ENCODE peak calls at places on chromosomes 16 and 17, in ten cellular contexts. C is stimulated activated CD8-positive, alpha-beta memory T cell treated with anti-CD3 and anti-CD28 coated beads, Interleukin-15, amount 100 ng/mL, for 24 hours; D is fibroblast of villous mesenchyme; Y is choroid plexus epithelial cell; J is DMS79 treated with DMSO at 0.1 percent for 48 hours; U is neural crest cell; A is 8988T; Q is thoracic aorta; W is skeletal muscle cell; G is activated T-cell treated with anti-CD3 and anti-CD28 coated beads, Interleukin-2, amount 50 U/mL, for 24 hours. B is an unnamed sample.

GRCh38 chr16:24729967-24730815 is 740 bp downstream of the TNRC6A start:
- DNase-seq in C (peak), D (peak), Y (peak), J (no peak), U (peak), A (peak), Q (no peak), W (no peak), G (peak), B (no peak)

GRCh38 chr17:42275527-42276358 is 448 bp downstream of the STAT5B start:
- DNase-seq in C (no peak), D (peak), Y (peak), J (peak), U (peak), A (no peak), Q (no peak), W (no peak), G (peak), B (no peak)

GRCh38 chr17:57975044-57975443 is 13.0 kb downstream of the VEZF1 start:
- DNase-seq in C (no peak), D (peak), Y (peak), J (no peak), U (no peak), A (no peak), Q (no peak), W (peak), G (no peak), B (no peak)

GRCh38 chr17:11506635-11507034 is 91.6 kb upstream of the DNAH9 start:
- DNase-seq in C (no peak), D (no peak), Y (peak), J (no peak), U (peak), A (no peak), Q (no peak), W (no peak), G (no peak), B (no peak)

GRCh38 chr16:15653227-15653626 is 3.2 kb downstream of the NDE1 start:
- DNase-seq in C (no peak), D (peak), Y (peak), J (no peak), U (no peak), A (no peak), Q (no peak), W (peak), G (no peak), B (no peak)

GRCh38 chr16:12551946-12552345 is 251.7 kb downstream of the CPPED1 start:
- DNase-seq in C (no peak), D (no peak), Y (no peak), J (no peak), U (no peak), A (no peak), Q (no peak), W (no peak), G (no peak), B (no peak)

GRCh38 chr17:73508057-73508930 is 136.0 kb downstream of the SDK2 start:
- DNase-seq in C (no peak), D (no peak), Y (no peak), J (no peak), U (no peak), A (no peak), Q (no peak), W (no peak), G (no peak), B (no peak)

GRCh38 chr17:44464037-44464436 is 39.2 kb downstream of the GPATCH8 start:
- DNase-seq in C (no peak), D (peak), Y (peak), J (no peak), U (no peak), A (no peak), Q (no peak), W (no peak), G (no peak), B (no peak)

GRCh38 chr16:68389006-68389405 is 59.3 kb downstream of the SMPD3 start:
- DNase-seq in C (no peak), D (no peak), Y (no peak), J (no peak), U (no peak), A (no peak), Q (no peak), W (no peak), G (no peak), B (no peak)

GRCh38 chr16:68915561-68915960 is 72.2 kb downstream of the TANGO6 start:
- DNase-seq in C (no peak), D (no peak), Y (no peak), J (no peak), U (no peak), A (no peak), Q (no peak), W (no peak), G (no peak), B (no peak)

GRCh38 chr17:79114455-79115301 is 40.1 kb downstream of the ENGASE start:
- DNase-seq in C (no peak), D (no peak), Y (peak), J (peak), U (no peak), A (no peak), Q (no peak), W (no peak), G (no peak), B (no peak)

GRCh38 chr17:18980682-18981384 is 23.7 kb downstream of the FAM83G start:
- DNase-seq in C (no peak), D (peak), Y (peak), J (no peak), U (no peak), A (no peak), Q (no peak), W (peak), G (no peak), B (no peak)

GRCh38 chr17:17840751-17841591 is 4.2 kb upstream of the SREBF1 start:
- DNase-seq in C (no peak), D (peak), Y (peak), J (peak), U (no peak), A (no peak), Q (no peak), W (no peak), G (no peak), B (no peak)

GRCh38 chr16:411576-412265 is 10.0 kb downstream of the DECR2 start:
- DNase-seq in C (no peak), D (no peak), Y (no peak), J (no peak), U (no peak), A (no peak), Q (no peak), W (no peak), G (no peak), B (no peak)

GRCh38 chr16:1125471-1125870 is 27.4 kb upstream of the CACNA1H start:
- DNase-seq in C (no peak), D (peak), Y (peak), J (peak), U (no peak), A (no peak), Q (no peak), W (no peak), G (peak), B (no peak)

GRCh38 chr17:34177642-34178041 is 77.4 kb upstream of the CCL2 start:
- DNase-seq in C (no peak), D (peak), Y (peak), J (no peak), U (no peak), A (no peak), Q (no peak), W (no peak), G (no peak), B (no peak)

GRCh38 chr16:57519796-57520360 is 16.5 kb downstream of the CCDC102A start:
- DNase-seq in C (peak), D (peak), Y (peak), J (peak), U (peak), A (peak), Q (no peak), W (no peak), G (peak), B (peak)

GRCh38 chr16:48897698-48898205 is 287.8 kb upstream of the N4BP1 start:
- DNase-seq in C (no peak), D (no peak), Y (no peak), J (no peak), U (no peak), A (no peak), Q (no peak), W (no peak), G (no peak), B (no peak)

GRCh38 chr16:88871730-88872416 is 5.4 kb upstream of the PABPN1L start:
- DNase-seq in C (no peak), D (no peak), Y (no peak), J (no peak), U (no peak), A (no peak), Q (no peak), W (no peak), G (no peak), B (no peak)

GRCh38 chr16:17070882-17071592 is 399.7 kb downstream of the XYLT1 start:
- DNase-seq in C (peak), D (no peak), Y (no peak), J (peak), U (peak), A (no peak), Q (no peak), W (no peak), G (peak), B (peak)

GRCh38 chr17:76537578-76538280 is at the start of gene CYGB:
- DNase-seq in C (no peak), D (peak), Y (peak), J (no peak), U (no peak), A (peak), Q (no peak), W (no peak), G (no peak), B (no peak)

GRCh38 chr17:39648876-39649430 is 12.0 kb downstream of the STARD3 start:
- DNase-seq in C (no peak), D (no peak), Y (peak), J (no peak), U (no peak), A (no peak), Q (no peak), W (peak), G (no peak), B (no peak)

GRCh38 chr17:50210249-50211225 is 9.1 kb upstream of the COL1A1 start:
- DNase-seq in C (no peak), D (peak), Y (peak), J (no peak), U (peak), A (peak), Q (peak), W (peak), G (peak), B (peak)

GRCh38 chr16:15770512-15770911 is 86.3 kb downstream of the MYH11 start:
- DNase-seq in C (no peak), D (no peak), Y (peak), J (no peak), U (no peak), A (no peak), Q (no peak), W (no peak), G (no peak), B (no peak)

GRCh38 chr16:28992496-28992895 is 7.6 kb downstream of the LAT start:
- DNase-seq in C (no peak), D (no peak), Y (no peak), J (no peak), U (no peak), A (no peak), Q (no peak), W (no peak), G (no peak), B (no peak)

GRCh38 chr16:75320435-75320834 is 69.0 kb upstream of the BCAR1 start:
- DNase-seq in C (no peak), D (no peak), Y (peak), J (no peak), U (peak), A (no peak), Q (no peak), W (no peak), G (no peak), B (no peak)

GRCh38 chr17:5784791-5785190 is 200.5 kb upstream of the NLRP1 start:
- DNase-seq in C (no peak), D (no peak), Y (no peak), J (no peak), U (no peak), A (no peak), Q (no peak), W (no peak), G (no peak), B (no peak)

GRCh38 chr16:1193143-1193824 is 31.8 kb downstream of the TPSG1 start:
- DNase-seq in C (no peak), D (no peak), Y (no peak), J (no peak), U (no peak), A (no peak), Q (no peak), W (no peak), G (no peak), B (no peak)

GRCh38 chr16:89275284-89275584 is 57.7 kb downstream of the ZNF778 start:
- DNase-seq in C (no peak), D (no peak), Y (no peak), J (no peak), U (no peak), A (no peak), Q (no peak), W (no peak), G (no peak), B (no peak)

GRCh38 chr17:79042421-79043190 is 18.6 kb downstream of the C1QTNF1 start:
- DNase-seq in C (peak), D (peak), Y (peak), J (no peak), U (no peak), A (peak), Q (no peak), W (no peak), G (peak), B (peak)

GRCh38 chr16:57533618-57534336 is 2.6 kb downstream of the CCDC102A start:
- DNase-seq in C (no peak), D (no peak), Y (no peak), J (peak), U (no peak), A (peak), Q (no peak), W (no peak), G (no peak), B (peak)

GRCh38 chr17:4161179-4161559 is 18.2 kb downstream of the CYB5D2 start:
- DNase-seq in C (no peak), D (peak), Y (peak), J (peak), U (no peak), A (peak), Q (peak), W (peak), G (no peak), B (no peak)

GRCh38 chr17:43810823-43811222 is 22.1 kb downstream of the MPP3 start:
- DNase-seq in C (no peak), D (no peak), Y (no peak), J (no peak), U (no peak), A (no peak), Q (no peak), W (no peak), G (no peak), B (no peak)

GRCh38 chr16:50276128-50276444 is 9.7 kb downstream of the ADCY7 start:
- DNase-seq in C (no peak), D (no peak), Y (no peak), J (no peak), U (no peak), A (no peak), Q (no peak), W (no peak), G (no peak), B (no peak)

GRCh38 chr17:64920419-64921172 is 1.3 kb upstream of the LRRC37A3 start:
- DNase-seq in C (no peak), D (peak), Y (no peak), J (no peak), U (no peak), A (no peak), Q (no peak), W (no peak), G (no peak), B (no peak)

GRCh38 chr17:71821512-71821911 is 299.3 kb upstream of the SOX9 start:
- DNase-seq in C (no peak), D (peak), Y (no peak), J (no peak), U (no peak), A (no peak), Q (no peak), W (no peak), G (no peak), B (no peak)

B was measured in omental fat pad.